ENCODE peak calls at places on chromosomes 2 and 18, in seven cellular contexts. One of them, this sample, is unnamed.

GRCh38 chr2:198327526-198327925 is 523.1 kb downstream of the PLCL1 start:
- DNase-seq in PC-9: no peak
- DNase-seq in A673: no peak
- DNase-seq in right cardiac atrium: no peak
- DNase-seq in fibroblast of lung: no peak
- DNase-seq in mesendoderm: no peak
- DNase-seq in astrocyte: no peak
- DNase-seq in this sample: no peak

GRCh38 chr18:23725351-23725750 is 36.1 kb downstream of the LAMA3 start:
- DNase-seq in PC-9: no peak
- DNase-seq in A673: no peak
- DNase-seq in right cardiac atrium: no peak
- DNase-seq in fibroblast of lung: no peak
- DNase-seq in mesendoderm: no peak
- DNase-seq in astrocyte: no peak
- DNase-seq in this sample: no peak

GRCh38 chr2:9194352-9194751 is 12.3 kb upstream of the ASAP2 start:
- DNase-seq in PC-9: no peak
- DNase-seq in A673: no peak
- DNase-seq in right cardiac atrium: no peak
- DNase-seq in fibroblast of lung: no peak
- DNase-seq in mesendoderm: no peak
- DNase-seq in astrocyte: no peak
- DNase-seq in this sample: no peak

GRCh38 chr2:231360401-231360800 is 35.1 kb upstream of the B3GNT7 start:
- DNase-seq in PC-9: no peak
- DNase-seq in A673: no peak
- DNase-seq in right cardiac atrium: no peak
- DNase-seq in fibroblast of lung: no peak
- DNase-seq in mesendoderm: peak; percentile 62
- DNase-seq in astrocyte: no peak
- DNase-seq in this sample: no peak

GRCh38 chr18:79924814-79925655 is 26.4 kb downstream of the SLC66A2 start:
- DNase-seq in PC-9: no peak
- DNase-seq in A673: no peak
- DNase-seq in right cardiac atrium: peak; percentile 53
- DNase-seq in fibroblast of lung: no peak
- DNase-seq in mesendoderm: no peak
- DNase-seq in astrocyte: no peak
- DNase-seq in this sample: peak; percentile 41

GRCh38 chr2:138906549-138906948 is 126.4 kb upstream of the NXPH2 start:
- DNase-seq in PC-9: no peak
- DNase-seq in A673: no peak
- DNase-seq in right cardiac atrium: no peak
- DNase-seq in fibroblast of lung: no peak
- DNase-seq in mesendoderm: no peak
- DNase-seq in astrocyte: no peak
- DNase-seq in this sample: no peak

GRCh38 chr2:209734805-209735204 is 36.8 kb upstream of the UNC80 start:
- DNase-seq in PC-9: no peak
- DNase-seq in A673: no peak
- DNase-seq in right cardiac atrium: no peak
- DNase-seq in fibroblast of lung: no peak
- DNase-seq in mesendoderm: no peak
- DNase-seq in astrocyte: no peak
- DNase-seq in this sample: no peak

GRCh38 chr18:52903858-52904257 is 563.9 kb downstream of the DCC start:
- DNase-seq in PC-9: no peak
- DNase-seq in A673: peak; percentile 85
- DNase-seq in right cardiac atrium: no peak
- DNase-seq in fibroblast of lung: peak; percentile 2
- DNase-seq in mesendoderm: peak; percentile 54
- DNase-seq in astrocyte: no peak
- DNase-seq in this sample: peak; percentile 34

GRCh38 chr2:3322311-3322970 is 55.2 kb downstream of the EIPR1 start:
- DNase-seq in PC-9: no peak
- DNase-seq in A673: no peak
- DNase-seq in right cardiac atrium: no peak
- DNase-seq in fibroblast of lung: no peak
- DNase-seq in mesendoderm: no peak
- DNase-seq in astrocyte: no peak
- DNase-seq in this sample: no peak

GRCh38 chr2:9757430-9758287 is 85.6 kb upstream of the TAF1B start:
- DNase-seq in PC-9: no peak
- DNase-seq in A673: peak; percentile 71
- DNase-seq in right cardiac atrium: peak; percentile 81
- DNase-seq in fibroblast of lung: peak; percentile 39
- DNase-seq in mesendoderm: peak; percentile 88
- DNase-seq in astrocyte: peak; percentile 55
- DNase-seq in this sample: peak; percentile 73

GRCh38 chr2:237128026-237128703 is 42.5 kb downstream of the COPS8 start:
- DNase-seq in PC-9: peak; percentile 88
- DNase-seq in A673: peak; percentile 90
- DNase-seq in right cardiac atrium: peak; percentile 94
- DNase-seq in fibroblast of lung: peak; percentile 100
- DNase-seq in mesendoderm: peak; percentile 88
- DNase-seq in astrocyte: peak; percentile 99
- DNase-seq in this sample: peak; percentile 72

GRCh38 chr2:15181092-15181745 is 379.9 kb downstream of the NBAS start:
- DNase-seq in PC-9: no peak
- DNase-seq in A673: no peak
- DNase-seq in right cardiac atrium: no peak
- DNase-seq in fibroblast of lung: no peak
- DNase-seq in mesendoderm: no peak
- DNase-seq in astrocyte: no peak
- DNase-seq in this sample: no peak

GRCh38 chr2:204611017-204611631 is 65.8 kb downstream of the PARD3B start:
- DNase-seq in PC-9: no peak
- DNase-seq in A673: no peak
- DNase-seq in right cardiac atrium: no peak
- DNase-seq in fibroblast of lung: no peak
- DNase-seq in mesendoderm: no peak
- DNase-seq in astrocyte: no peak
- DNase-seq in this sample: no peak

GRCh38 chr2:168784993-168785392 is 17.4 kb upstream of the NOSTRIN start:
- DNase-seq in PC-9: no peak
- DNase-seq in A673: no peak
- DNase-seq in right cardiac atrium: no peak
- DNase-seq in fibroblast of lung: peak; percentile 21
- DNase-seq in mesendoderm: no peak
- DNase-seq in astrocyte: no peak
- DNase-seq in this sample: no peak

GRCh38 chr2:141911485-141912066 is 219.2 kb downstream of the LRP1B start:
- DNase-seq in PC-9: no peak
- DNase-seq in A673: peak; percentile 54
- DNase-seq in right cardiac atrium: no peak
- DNase-seq in fibroblast of lung: peak; percentile 42
- DNase-seq in mesendoderm: peak; percentile 67
- DNase-seq in astrocyte: peak; percentile 5
- DNase-seq in this sample: peak; percentile 47

GRCh38 chr2:42169869-42170465 is 814 bp downstream of the EML4 start:
- DNase-seq in PC-9: no peak
- DNase-seq in A673: peak; percentile 24
- DNase-seq in right cardiac atrium: no peak
- DNase-seq in fibroblast of lung: no peak
- DNase-seq in mesendoderm: no peak
- DNase-seq in astrocyte: no peak
- DNase-seq in this sample: peak; percentile 49

GRCh38 chr2:102585704-102586404 is 33.5 kb upstream of the SLC9A2 start:
- DNase-seq in PC-9: peak; percentile 62
- DNase-seq in A673: no peak
- DNase-seq in right cardiac atrium: no peak
- DNase-seq in fibroblast of lung: no peak
- DNase-seq in mesendoderm: peak; percentile 23
- DNase-seq in astrocyte: no peak
- DNase-seq in this sample: no peak

GRCh38 chr2:128714285-128714684 is 395.6 kb upstream of the HS6ST1 start:
- DNase-seq in PC-9: no peak
- DNase-seq in A673: no peak
- DNase-seq in right cardiac atrium: no peak
- DNase-seq in fibroblast of lung: no peak
- DNase-seq in mesendoderm: no peak
- DNase-seq in astrocyte: no peak
- DNase-seq in this sample: peak; percentile 81

GRCh38 chr2:64632855-64633819 is 20.6 kb downstream of the SERTAD2 start:
- DNase-seq in PC-9: no peak
- DNase-seq in A673: no peak
- DNase-seq in right cardiac atrium: no peak
- DNase-seq in fibroblast of lung: peak; percentile 89
- DNase-seq in mesendoderm: no peak
- DNase-seq in astrocyte: no peak
- DNase-seq in this sample: no peak

GRCh38 chr2:221570321-221571107 is 1.6 kb downstream of the EPHA4 start:
- DNase-seq in PC-9: no peak
- DNase-seq in A673: peak; percentile 72
- DNase-seq in right cardiac atrium: peak; percentile 55
- DNase-seq in fibroblast of lung: peak; percentile 54
- DNase-seq in mesendoderm: peak; percentile 55
- DNase-seq in astrocyte: no peak
- DNase-seq in this sample: no peak

GRCh38 chr18:62796216-62796621 is 80.9 kb downstream of the PHLPP1 start:
- DNase-seq in PC-9: no peak
- DNase-seq in A673: no peak
- DNase-seq in right cardiac atrium: no peak
- DNase-seq in fibroblast of lung: no peak
- DNase-seq in mesendoderm: no peak
- DNase-seq in astrocyte: no peak
- DNase-seq in this sample: no peak

GRCh38 chr2:218981390-218982311 is 3.3 kb downstream of the FEV start:
- DNase-seq in PC-9: no peak
- DNase-seq in A673: no peak
- DNase-seq in right cardiac atrium: no peak
- DNase-seq in fibroblast of lung: no peak
- DNase-seq in mesendoderm: peak; percentile 61
- DNase-seq in astrocyte: peak; percentile 6
- DNase-seq in this sample: no peak

GRCh38 chr2:131475831-131476230 is at the start of gene TUBA3D:
- DNase-seq in PC-9: no peak
- DNase-seq in A673: no peak
- DNase-seq in right cardiac atrium: no peak
- DNase-seq in fibroblast of lung: no peak
- DNase-seq in mesendoderm: no peak
- DNase-seq in astrocyte: no peak
- DNase-seq in this sample: no peak

GRCh38 chr2:159600752-159601151 is 15.6 kb downstream of the BAZ2B start:
- DNase-seq in PC-9: peak; percentile 4
- DNase-seq in A673: no peak
- DNase-seq in right cardiac atrium: no peak
- DNase-seq in fibroblast of lung: no peak
- DNase-seq in mesendoderm: peak; percentile 55
- DNase-seq in astrocyte: peak; percentile 83
- DNase-seq in this sample: no peak

GRCh38 chr2:84395819-84396218 is 63.3 kb downstream of the SUCLG1 start:
- DNase-seq in PC-9: no peak
- DNase-seq in A673: no peak
- DNase-seq in right cardiac atrium: no peak
- DNase-seq in fibroblast of lung: peak; percentile 17
- DNase-seq in mesendoderm: no peak
- DNase-seq in astrocyte: peak; percentile 70
- DNase-seq in this sample: no peak

GRCh38 chr18:10524507-10525425 is 1.1 kb upstream of the NAPG start:
- DNase-seq in PC-9: peak; percentile 23
- DNase-seq in A673: no peak
- DNase-seq in right cardiac atrium: no peak
- DNase-seq in fibroblast of lung: peak; percentile 14
- DNase-seq in mesendoderm: no peak
- DNase-seq in astrocyte: peak; percentile 79
- DNase-seq in this sample: peak; percentile 37

GRCh38 chr2:54999182-54999581 is 51.1 kb downstream of the RTN4 start:
- DNase-seq in PC-9: peak; percentile 21
- DNase-seq in A673: peak; percentile 62
- DNase-seq in right cardiac atrium: no peak
- DNase-seq in fibroblast of lung: peak; percentile 58
- DNase-seq in mesendoderm: no peak
- DNase-seq in astrocyte: peak; percentile 81
- DNase-seq in this sample: peak; percentile 55

GRCh38 chr2:46913471-46914381 is 1.9 kb downstream of the MCFD2 start:
- DNase-seq in PC-9: peak; percentile 70
- DNase-seq in A673: no peak
- DNase-seq in right cardiac atrium: peak; percentile 62
- DNase-seq in fibroblast of lung: peak; percentile 53
- DNase-seq in mesendoderm: peak; percentile 73
- DNase-seq in astrocyte: peak; percentile 58
- DNase-seq in this sample: no peak
- H3K27ac ChIP-seq in PC-9: peak overlapping the region; percentile 75
- H3K27ac ChIP-seq in A673: peak overlapping the region; percentile 61
- H3K27ac ChIP-seq in right cardiac atrium: no peak overlapping the region
- H3K27ac ChIP-seq in fibroblast of lung: peak overlapping the region; percentile 98
- H3K27ac ChIP-seq in mesendoderm: no peak overlapping the region
- H3K27ac ChIP-seq in astrocyte: peak overlapping the region; percentile 90
- H3K27ac ChIP-seq in this sample: no peak overlapping the region

GRCh38 chr18:48052845-48053244 is 122.4 kb upstream of the SMAD2 start:
- DNase-seq in PC-9: no peak
- DNase-seq in A673: no peak
- DNase-seq in right cardiac atrium: no peak
- DNase-seq in fibroblast of lung: no peak
- DNase-seq in mesendoderm: no peak
- DNase-seq in astrocyte: no peak
- DNase-seq in this sample: no peak
- H3K27me3 ChIP-seq in PC-9: peaks cover 25% of the 10 kb centered on the region
- H3K27me3 ChIP-seq in A673: peaks cover 30% of the 10 kb centered on the region
- H3K27me3 ChIP-seq in right cardiac atrium: no peaks in the 10 kb centered on the region
- H3K27me3 ChIP-seq in fibroblast of lung: no peaks in the 10 kb centered on the region
- H3K27me3 ChIP-seq in mesendoderm: no peaks in the 10 kb centered on the region
- H3K27me3 ChIP-seq in astrocyte: peaks cover 20% of the 10 kb centered on the region
- H3K27me3 ChIP-seq in this sample: no peaks in the 10 kb centered on the region

DNA sequence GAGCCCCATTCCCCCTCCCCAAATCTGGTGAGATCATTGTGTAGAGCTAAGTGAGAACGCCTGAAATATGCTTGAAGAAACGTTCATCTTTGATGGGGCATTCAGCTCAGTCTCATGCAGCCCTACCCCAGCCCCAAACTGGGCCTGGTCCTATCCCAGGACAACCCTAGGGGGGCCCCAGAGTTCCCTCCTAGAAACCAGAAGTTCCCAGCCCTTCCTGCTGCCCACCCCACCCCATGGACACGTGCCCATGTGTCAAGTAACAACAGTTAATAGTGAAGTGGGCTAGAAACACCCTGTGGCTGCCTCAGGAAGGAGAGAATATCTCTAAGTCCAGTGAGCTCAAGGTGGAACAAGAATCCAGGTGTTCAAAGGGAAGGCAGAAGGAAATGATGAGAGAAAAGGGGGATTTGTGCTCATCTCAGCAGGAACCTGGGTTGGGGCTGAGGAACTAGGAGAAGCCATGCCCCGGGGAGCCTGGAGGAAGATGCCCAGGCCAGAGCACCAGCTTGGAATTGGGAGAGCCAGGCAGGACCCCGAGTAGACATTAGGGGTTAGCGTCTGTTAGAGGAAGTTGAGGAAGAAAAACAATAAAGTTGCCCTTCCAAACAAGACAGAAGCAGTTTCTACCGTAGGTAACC is 20.1 kb upstream of the SLC20A1 start:
- DNase-seq in PC-9: no peak
- DNase-seq in A673: no peak
- DNase-seq in right cardiac atrium: peak; percentile 37
- DNase-seq in fibroblast of lung: no peak
- DNase-seq in mesendoderm: no peak
- DNase-seq in astrocyte: no peak
- DNase-seq in this sample: no peak
- H3K4me1 ChIP-seq in PC-9: peaks cover 98% of the 10 kb centered on the region
- H3K4me1 ChIP-seq in A673: peaks cover 4% of the 10 kb centered on the region
- H3K4me1 ChIP-seq in right cardiac atrium: peaks cover 9% of the 10 kb centered on the region
- H3K4me1 ChIP-seq in fibroblast of lung: peaks cover 46% of the 10 kb centered on the region
- H3K4me1 ChIP-seq in mesendoderm: peaks cover 7% of the 10 kb centered on the region
- H3K4me1 ChIP-seq in astrocyte: peaks cover 74% of the 10 kb centered on the region
- H3K4me1 ChIP-seq in this sample: peaks cover 4% of the 10 kb centered on the region

GRCh38 chr2:105397025-105397722 is 1.7 kb downstream of the FHL2 start:
- DNase-seq in PC-9: no peak
- DNase-seq in A673: no peak
- DNase-seq in right cardiac atrium: no peak
- DNase-seq in fibroblast of lung: no peak
- DNase-seq in mesendoderm: peak; percentile 18
- DNase-seq in astrocyte: no peak
- DNase-seq in this sample: peak; percentile 40
- H3K27ac ChIP-seq in PC-9: peak overlapping the region; percentile 88
- H3K27ac ChIP-seq in A673: no peak overlapping the region
- H3K27ac ChIP-seq in right cardiac atrium: peak overlapping the region; percentile 70
- H3K27ac ChIP-seq in fibroblast of lung: peak overlapping the region; percentile 98
- H3K27ac ChIP-seq in mesendoderm: no peak overlapping the region
- H3K27ac ChIP-seq in astrocyte: peak overlapping the region; percentile 99
- H3K27ac ChIP-seq in this sample: no peak overlapping the region